ENCODE peak calls at places on chromosomes 11 and 22, in six cellular contexts. A is A549, S is IMR-90, Z is OCI-LY7, Y is A673, R is hepatocyte. C is an unnamed sample. For H3K4me1, the result is how much of the 10 kb centered on the place peaks cover.

GRCh38 chr11:45997599-45997998 is 75.1 kb downstream of the LARGE2 start:
- DNase-seq in Z (no peak), A (no peak), R (no peak), Y (no peak), S (no peak), C (no peak)

GRCh38 chr11:12581923-12582322 is 92.3 kb upstream of the TEAD1 start:
- DNase-seq in Y (peak), S (peak), A (peak), Z (no peak), R (peak), C (peak)

GRCh38 chr22:25563757-25564319 is 637 bp upstream of the GRK3 start:
- DNase-seq in S (peak), Y (no peak), A (no peak), Z (peak), R (peak), C (peak)

GRCh38 chr11:7548659-7549283 is 35.0 kb downstream of the PPFIBP2 start:
- DNase-seq in S (no peak), R (peak), Y (no peak), A (no peak), Z (peak), C (peak)

GRCh38 chr11:126053340-126054286 is 9.1 kb downstream of the CDON start:
- DNase-seq in Z (no peak), A (no peak), Y (peak), R (no peak), S (no peak), C (no peak)

GRCh38 chr22:29992341-29993275 is 87.7 kb upstream of the HORMAD2 start:
- DNase-seq in A (no peak), R (no peak), Y (no peak), S (peak), Z (no peak), C (no peak)

GRCh38 chr11:129291556-129291955 is 84.1 kb upstream of the BARX2 start:
- DNase-seq in S (no peak), Y (no peak), R (no peak), Z (no peak), A (no peak), C (no peak)

GRCh38 chr11:2219318-2220017 is 47.9 kb upstream of the TH start:
- DNase-seq in S (no peak), A (no peak), R (no peak), Z (no peak), Y (no peak), C (no peak)

GRCh38 chr22:49824185-49824925 is 3.3 kb downstream of the BRD1 start:
- DNase-seq in Y (no peak), S (no peak), R (no peak), Z (no peak), A (no peak), C (no peak)

GRCh38 chr22:39368402-39368801 is 18.6 kb downstream of the SYNGR1 start:
- DNase-seq in Y (no peak), S (no peak), R (no peak), A (no peak), Z (no peak), C (no peak)

GRCh38 chr22:50584106-50585096 is 1.8 kb upstream of the CHKB start:
- DNase-seq in A (no peak), Z (no peak), S (no peak), R (no peak), Y (no peak), C (no peak)

GRCh38 chr11:721913-722811 is 16.1 kb downstream of the EPS8L2 start:
- DNase-seq in R (peak), Y (no peak), A (no peak), Z (peak), S (no peak), C (no peak)

GRCh38 chr11:64593156-64594105 is 2.4 kb downstream of the SLC22A12 start:
- DNase-seq in A (no peak), R (no peak), S (no peak), Y (no peak), Z (no peak), C (no peak)

GRCh38 chr11:111788051-111788450 is 21.9 kb upstream of the PPP2R1B start:
- DNase-seq in R (no peak), Z (no peak), Y (no peak), A (no peak), S (no peak), C (no peak)

GRCh38 chr11:64745219-64745522 is 1.2 kb upstream of the RASGRP2 start:
- DNase-seq in Z (peak), R (no peak), S (no peak), A (no peak), Y (no peak), C (no peak)

GRCh38 chr22:27518583-27519437 is 282.7 kb downstream of the MN1 start:
- DNase-seq in R (no peak), A (no peak), S (peak), Z (no peak), Y (no peak), C (no peak)

GRCh38 chr11:65315204-65315865 is 669 bp downstream of the CDC42EP2 start:
- DNase-seq in Y (peak), R (peak), S (peak), Z (peak), A (peak), C (peak)

GRCh38 chr11:76444065-76444383 is 794 bp upstream of the EMSY start:
- DNase-seq in A (no peak), Y (no peak), R (no peak), S (no peak), Z (peak), C (no peak)

GRCh38 chr11:32643526-32643925 is 59.9 kb downstream of the EIF3M start:
- DNase-seq in R (no peak), S (peak), Y (no peak), A (no peak), Z (no peak), C (no peak)

GRCh38 chr22:19873138-19873959 is 18.7 kb upstream of the GNB1L start:
- DNase-seq in S (no peak), Y (no peak), Z (no peak), R (no peak), A (no peak), C (no peak)

GRCh38 chr11:118263109-118263508 is 988 bp downstream of the MPZL2 start:
- DNase-seq in S (no peak), Y (no peak), Z (no peak), R (no peak), A (no peak), C (no peak)

GRCh38 chr11:79431535-79431934 is 9.3 kb downstream of the TENM4 start:
- DNase-seq in Z (no peak), S (peak), A (no peak), Y (no peak), R (no peak), C (no peak)

GRCh38 chr11:1520987-1521349 is 34.4 kb upstream of the MOB2 start:
- DNase-seq in R (no peak), S (no peak), Z (peak), A (no peak), Y (no peak), C (no peak)

GRCh38 chr22:48897959-48898358 is 929.7 kb downstream of the BRD1 start:
- DNase-seq in S (no peak), R (no peak), Z (no peak), A (no peak), Y (no peak), C (no peak)

GRCh38 chr11:66151273-66151672 is 81.2 kb downstream of the PACS1 start:
- DNase-seq in S (no peak), Y (peak), R (no peak), A (no peak), Z (no peak), C (peak)

GRCh38 chr11:117970400-117971024 is 15.7 kb upstream of the IL10RA start:
- DNase-seq in S (no peak), Y (no peak), Z (no peak), R (no peak), A (no peak), C (no peak)

GRCh38 chr11:22671751-22672150 is 5.3 kb downstream of the GAS2 start:
- DNase-seq in Z (no peak), A (no peak), S (peak), R (no peak), Y (no peak), C (no peak)

GRCh38 chr11:66674964-66675602 is 2.6 kb downstream of the RBM4B start:
- DNase-seq in R (no peak), A (no peak), Y (no peak), S (no peak), Z (peak), C (no peak)

GRCh38 chr11:65423516-65424199 is 1.1 kb downstream of the NEAT1 start:
- DNase-seq in Y (no peak), S (peak), A (no peak), R (no peak), Z (peak), C (no peak)

GRCh38 chr22:48835364-48835763 is 992.3 kb downstream of the BRD1 start:
- DNase-seq in R (no peak), S (no peak), Y (no peak), A (no peak), Z (no peak), C (no peak)

GRCh38 chr11:67033661-67034166 is 10.8 kb downstream of the SYT12 start:
- DNase-seq in Z (no peak), A (no peak), R (no peak), Y (peak), S (peak), C (no peak)

GRCh38 chr11:119154178-119154577 is 5.3 kb downstream of the ABCG4 start:
- DNase-seq in A (no peak), Z (no peak), S (no peak), R (no peak), Y (no peak), C (no peak)

GRCh38 chr11:72189448-72190250 is 2.3 kb upstream of the FOLR1 start:
- DNase-seq in Y (no peak), Z (no peak), S (no peak), R (peak), A (no peak), C (no peak)

GRCh38 chr22:46007848-46008261 is 30.9 kb upstream of the WNT7B start:
- DNase-seq in Y (peak), A (no peak), Z (no peak), R (peak), S (peak), C (peak)

GRCh38 chr22:35538801-35539321 is 1.8 kb upstream of the RASD2 start:
- DNase-seq in Y (peak), A (peak), Z (peak), R (no peak), S (no peak), C (peak)
- H3K4me1 ChIP-seq in Y (under half), A (under half), Z (under half), R (under half), S (under half), C (under half)

GRCh38 chr22:17888855-17889254 is 114.6 kb upstream of the BID start:
- DNase-seq in S (peak), R (no peak), A (no peak), Y (no peak), Z (peak), C (no peak)
- TF ChIP-seq CTCF in S (peak), R (peak), A (no peak), Y (peak), Z (peak), C (no peak)

DNA sequence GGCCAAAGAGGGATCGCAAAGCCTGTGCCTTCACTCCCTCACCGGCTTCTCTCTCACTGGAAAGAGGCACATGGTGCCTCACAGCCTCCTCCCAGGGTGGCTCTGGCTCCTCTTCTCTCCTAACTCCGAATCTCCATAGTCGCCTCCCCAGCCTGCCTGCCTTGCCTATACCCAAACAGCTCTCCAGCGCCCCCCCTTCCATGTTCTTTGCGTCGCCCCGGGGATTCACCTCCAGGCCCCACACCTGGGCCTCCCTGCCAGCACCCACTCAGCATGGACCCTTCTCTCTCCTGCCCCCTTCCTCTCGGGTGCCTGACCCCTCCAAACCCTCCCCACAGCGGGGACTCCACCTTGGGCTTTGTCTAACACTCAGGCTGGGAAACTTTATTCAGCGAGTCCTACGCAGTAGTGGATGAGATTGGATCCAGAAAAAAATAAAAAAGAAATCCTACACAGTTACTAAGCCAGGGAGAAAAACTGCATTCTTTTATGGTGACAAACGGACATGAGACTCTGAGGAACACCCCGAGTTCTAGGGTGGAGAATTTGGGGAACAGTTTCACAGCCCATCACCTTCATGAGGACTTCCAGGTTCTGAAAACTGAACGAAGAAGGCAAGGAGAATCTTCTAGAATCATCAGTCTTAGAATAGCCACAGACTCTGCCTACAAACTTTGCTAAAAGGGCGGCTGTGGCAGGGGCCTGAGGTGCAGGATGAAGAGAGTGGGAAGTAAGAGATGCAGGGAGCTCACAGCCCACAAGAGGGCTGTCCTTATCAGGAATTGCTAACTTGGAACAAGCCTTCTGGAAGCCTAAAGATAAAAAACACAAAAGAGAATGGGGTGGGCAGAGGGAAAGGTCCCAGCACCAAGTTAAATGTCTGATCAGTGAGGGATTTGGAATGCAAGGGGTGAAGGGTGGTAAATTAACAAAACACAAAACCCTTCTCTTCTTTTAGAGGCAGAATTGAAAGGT is 5.3 kb downstream of the PPM1F start:
- DNase-seq in Y (peak), A (no peak), Z (no peak), R (peak), S (peak), C (no peak)
- H3K4me1 ChIP-seq in Y (half or more), A (under half), Z (under half), R (under half), S (under half), C (under half)

GRCh38 chr11:70085815-70086769 is 8.0 kb downstream of the ANO1 start:
- DNase-seq in Y (no peak), A (no peak), Z (no peak), R (no peak), S (peak), C (no peak)

GRCh38 chr11:70088735-70089250 is 10.7 kb downstream of the ANO1 start:
- DNase-seq in Y (no peak), A (no peak), R (no peak), S (no peak), Z (no peak), C (no peak)

GRCh38 chr11:70084046-70084984 is 6.2 kb downstream of the ANO1 start:
- DNase-seq in Y (no peak), S (no peak), Z (no peak), A (no peak), R (no peak), C (peak)

GRCh38 chr11:70089631-70090030 is 11.5 kb downstream of the ANO1 start:
- DNase-seq in Z (no peak), S (no peak), A (no peak), R (no peak), Y (no peak), C (no peak)

GRCh38 chr11:70087446-70088167 is 9.5 kb downstream of the ANO1 start:
- DNase-seq in S (no peak), Y (peak), Z (no peak), R (no peak), A (no peak), C (no peak)
- TF ChIP-seq CTCF in S (no peak), Y (no peak), Z (no peak), R (no peak), A (no peak), C (peak)